ENCODE peak calls at places on chromosome 3, in four cellular contexts. S is psoas muscle, W is nephron progenitor cell, M is glutamatergic neuron. P is an unnamed sample.

GRCh38 chr3:63911395-63911900 is 735 bp downstream of the SCAANT1 start:
- DNase-seq in S (no peak), W (no peak), M (no peak), P (no peak)

GRCh38 chr3:38834110-38834509 is 18.1 kb upstream of the SCN10A start:
- DNase-seq in M (no peak), W (peak), S (peak), P (peak)

GRCh38 chr3:48851407-48851806 is 3.7 kb upstream of the PRKAR2A start:
- DNase-seq in M (peak), S (peak), W (peak), P (no peak)

GRCh38 chr3:44969170-44969569 is 6.8 kb downstream of the ZDHHC3 start:
- DNase-seq in S (no peak), W (no peak), M (no peak), P (no peak)

GRCh38 chr3:74711913-74712512 is 97.6 kb upstream of the CNTN3 start:
- DNase-seq in M (no peak), S (no peak), W (no peak), P (no peak)

GRCh38 chr3:171088984-171089754 is 62.6 kb upstream of the SLC2A2 start:
- DNase-seq in W (no peak), M (no peak), S (no peak), P (peak)

GRCh38 chr3:24951186-24951585 is 456.5 kb upstream of the THRB start:
- DNase-seq in M (no peak), W (no peak), S (no peak), P (peak)

GRCh38 chr3:16277471-16277870 is 12.5 kb downstream of the OXNAD1 start:
- DNase-seq in M (no peak), S (no peak), W (no peak), P (no peak)

GRCh38 chr3:149464706-149465328 is 9.7 kb upstream of the TM4SF4 start:
- DNase-seq in M (no peak), W (no peak), S (no peak), P (no peak)

GRCh38 chr3:61250784-61251173 is 473 bp downstream of the FHIT start:
- DNase-seq in S (no peak), W (peak), M (peak), P (peak)

GRCh38 chr3:45441570-45442313 is 53.4 kb downstream of the LARS2 start:
- DNase-seq in M (no peak), S (no peak), W (no peak), P (no peak)

GRCh38 chr3:15286022-15286421 is 46.4 kb downstream of the SH3BP5 start:
- DNase-seq in M (no peak), S (no peak), W (no peak), P (no peak)

GRCh38 chr3:38001456-38002081 is 11.0 kb downstream of the VILL start:
- DNase-seq in M (no peak), S (peak), W (peak), P (no peak)

GRCh38 chr3:156449712-156450574 is 105.0 kb downstream of the SSR3 start:
- DNase-seq in M (no peak), W (peak), S (no peak), P (peak)

GRCh38 chr3:66795365-66795764 is 202.7 kb upstream of the KBTBD8 start:
- DNase-seq in S (no peak), W (no peak), M (no peak), P (no peak)

GRCh38 chr3:48634661-48635221 is 520 bp downstream of the SLC26A6 start:
- DNase-seq in M (peak), W (peak), S (peak), P (peak)

GRCh38 chr3:187340572-187340971 is 27.6 kb upstream of the RTP4 start:
- DNase-seq in M (no peak), S (no peak), W (no peak), P (no peak)

GRCh38 chr3:123444023-123444422 is 4.9 kb downstream of the ADCY5 start:
- DNase-seq in M (no peak), S (no peak), W (peak), P (no peak)

GRCh38 chr3:123446210-123446609 is 2.7 kb downstream of the ADCY5 start:
- DNase-seq in S (no peak), M (no peak), W (no peak), P (no peak)

GRCh38 chr3:123442908-123443307 is 6.0 kb downstream of the ADCY5 start:
- DNase-seq in S (no peak), M (no peak), W (no peak), P (no peak)

GRCh38 chr3:123445702-123446101 is 3.2 kb downstream of the ADCY5 start:
- DNase-seq in M (no peak), S (no peak), W (no peak), P (no peak)

GRCh38 chr3:123444744-123445143 is 4.1 kb downstream of the ADCY5 start:
- DNase-seq in S (no peak), M (no peak), W (no peak), P (no peak)
- TF ChIP-seq CTCF in S (no peak), M (peak), W (no peak), P (no peak)

GRCh38 chr3:42608586-42608985 is 8.1 kb downstream of the NKTR start:
- DNase-seq in S (no peak), M (no peak), W (no peak), P (no peak)

GRCh38 chr3:42612928-42613327 is 12.4 kb downstream of the NKTR start:
- DNase-seq in S (no peak), M (no peak), W (no peak), P (no peak)

GRCh38 chr3:42612147-42612680 is 11.7 kb downstream of the NKTR start:
- DNase-seq in W (no peak), M (no peak), S (no peak), P (no peak)

GRCh38 chr3:42610978-42611377 is 10.5 kb downstream of the NKTR start:
- DNase-seq in M (no peak), S (no peak), W (no peak), P (no peak)

GRCh38 chr3:42613462-42613861 is 13.0 kb downstream of the NKTR start:
- DNase-seq in S (no peak), M (no peak), W (no peak), P (peak)
- TF ChIP-seq CTCF in S (peak), M (peak), W (peak), P (peak)

GRCh38 chr3:139320551-139321309 is 23.1 kb upstream of the MRPS22 start:
- DNase-seq in M (no peak), W (no peak), S (no peak), P (no peak)

GRCh38 chr3:139318826-139319225 is 25.0 kb upstream of the MRPS22 start:
- DNase-seq in W (no peak), M (no peak), S (no peak), P (no peak)

GRCh38 chr3:139317660-139318430 is 26.0 kb upstream of the MRPS22 start:
- DNase-seq in S (no peak), M (no peak), W (no peak), P (peak)

GRCh38 chr3:139318431-139318816 is 25.4 kb upstream of the MRPS22 start:
- DNase-seq in M (no peak), S (no peak), W (no peak), P (peak)

GRCh38 chr3:139319428-139320402 is 24.1 kb upstream of the MRPS22 start:
- DNase-seq in S (no peak), W (peak), M (peak), P (no peak)
- TF ChIP-seq CTCF in S (no peak), W (peak), M (peak), P (peak)

DNA sequence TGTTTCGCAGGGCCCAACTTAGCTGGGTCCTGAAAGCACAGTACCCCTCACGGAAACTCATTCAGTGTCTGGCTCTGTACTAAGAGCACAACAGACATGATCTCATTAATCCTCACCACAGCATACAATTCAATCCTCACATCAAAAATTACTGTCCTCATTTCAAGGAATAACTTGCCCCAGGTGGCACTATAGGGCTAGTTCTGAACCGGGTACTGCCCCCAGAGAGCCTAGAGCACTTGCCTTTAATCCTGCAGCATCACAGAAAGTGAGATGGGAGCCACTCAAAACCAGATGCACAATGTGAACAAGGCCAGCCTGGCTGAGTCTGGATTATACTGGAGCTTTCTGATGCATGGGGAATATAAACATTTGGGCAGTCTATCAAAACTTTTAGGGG is 122.6 kb downstream of the OSBPL10 start:
- DNase-seq in W (no peak), S (no peak), M (no peak), P (no peak)
- TF ChIP-seq CTCF in W (no peak), S (no peak), M (no peak), P (no peak)

P was measured in epithelial cell of esophagus.